ENCODE peak calls at places on chromosomes 12 and 14, in five cellular contexts. L is NCI-H2029 treated with DMSO at 0.1 percent for 48 hours; F is activated T-helper 1 cell treated with Interleukin-2 at 50 U/mL for 16 hours; U is activated CD8-positive, alpha-beta memory T cell treated with anti-CD3 and anti-CD28 coated beads, Interleukin-2, amount 50 U/mL, for 4 hours; J is hippocampal formation. C is an unnamed sample.

GRCh38 chr12:34604227-34604626 is 581.9 kb downstream of the ALG10 start:
- DNase-seq in L (no peak), F (no peak), U (no peak), J (no peak), C (no peak)

GRCh38 chr12:124273630-124274029 is 21.3 kb upstream of the RFLNA start:
- DNase-seq in L (no peak), F (no peak), U (no peak), J (no peak), C (no peak)

GRCh38 chr12:80648866-80649265 is 58.6 kb upstream of the MYF6 start:
- DNase-seq in L (no peak), F (no peak), U (no peak), J (no peak), C (no peak)

GRCh38 chr12:6936642-6937480 is 6.8 kb upstream of the RNU7-1 start:
- DNase-seq in L (no peak), F (no peak), U (peak), J (no peak), C (no peak)

GRCh38 chr12:111320233-111321050 is 48.5 kb downstream of the PHETA1 start:
- DNase-seq in L (no peak), F (no peak), U (no peak), J (no peak), C (no peak)

GRCh38 chr14:105257464-105257863 is 9.1 kb downstream of the BTBD6 start:
- DNase-seq in L (no peak), F (no peak), U (no peak), J (no peak), C (no peak)

GRCh38 chr12:115222220-115222619 is 538.2 kb upstream of the TBX3 start:
- DNase-seq in L (no peak), F (no peak), U (no peak), J (no peak), C (no peak)

GRCh38 chr12:123046431-123046830 is 66.0 kb downstream of the ARL6IP4 start:
- DNase-seq in L (no peak), F (no peak), U (no peak), J (no peak), C (no peak)

GRCh38 chr12:76698316-76698715 is 65.6 kb upstream of the ZDHHC17 start:
- DNase-seq in L (no peak), F (no peak), U (no peak), J (no peak), C (no peak)

GRCh38 chr12:82910246-82910893 is 223.7 kb downstream of the TMTC2 start:
- DNase-seq in L (no peak), F (no peak), U (no peak), J (no peak), C (no peak)

GRCh38 chr12:30197392-30198047 is 413.8 kb upstream of the TMTC1 start:
- DNase-seq in L (no peak), F (no peak), U (no peak), J (no peak), C (no peak)

GRCh38 chr12:27064397-27065342 is 17.7 kb downstream of the C12orf71 start:
- DNase-seq in L (no peak), F (no peak), U (no peak), J (no peak), C (no peak)

GRCh38 chr12:62703011-62703380 is 232.0 kb downstream of the PPM1H start:
- DNase-seq in L (no peak), F (no peak), U (no peak), J (no peak), C (no peak)

GRCh38 chr14:22391908-22392307 is 197.1 kb downstream of the DAD1 start:
- DNase-seq in L (no peak), F (no peak), U (no peak), J (peak), C (no peak)

GRCh38 chr12:25236190-25236589 is 14.5 kb downstream of the KRAS start:
- DNase-seq in L (no peak), F (no peak), U (no peak), J (no peak), C (no peak)